ENCODE peak calls at places on chromosomes 11 and 22, in seven cellular contexts. One of them, this sample, is unnamed. For H3K4me1, the result is how much of the 10 kb centered on the place peaks cover.

GRCh38 chr22:38314992-38315800 is 2.0 kb downstream of the CSNK1E start:
- DNase-seq in PC-3: no peak
- DNase-seq in upper lobe of left lung: no peak
- DNase-seq in ovary: no peak
- DNase-seq in left ventricle myocardium inferior: no peak
- DNase-seq in sigmoid colon: no peak
- DNase-seq in upper lobe of right lung: no peak
- DNase-seq in this sample: no peak

GRCh38 chr11:83827940-83828554 is 541.9 kb upstream of the CCDC90B start:
- DNase-seq in PC-3: peak
- DNase-seq in upper lobe of left lung: no peak
- DNase-seq in ovary: no peak
- DNase-seq in left ventricle myocardium inferior: no peak
- DNase-seq in sigmoid colon: no peak
- DNase-seq in upper lobe of right lung: no peak
- DNase-seq in this sample: no peak

GRCh38 chr11:9577551-9577950 is 4.1 kb downstream of the WEE1 start:
- DNase-seq in PC-3: no peak
- DNase-seq in upper lobe of left lung: no peak
- DNase-seq in ovary: no peak
- DNase-seq in left ventricle myocardium inferior: no peak
- DNase-seq in sigmoid colon: no peak
- DNase-seq in upper lobe of right lung: no peak
- DNase-seq in this sample: no peak

GRCh38 chr22:19522190-19522880 is 1.9 kb downstream of the CLDN5 start:
- DNase-seq in PC-3: no peak
- DNase-seq in upper lobe of left lung: no peak
- DNase-seq in ovary: no peak
- DNase-seq in left ventricle myocardium inferior: peak
- DNase-seq in sigmoid colon: no peak
- DNase-seq in upper lobe of right lung: no peak
- DNase-seq in this sample: peak

GRCh38 chr11:130213143-130213978 is 53.8 kb downstream of the ST14 start:
- DNase-seq in PC-3: peak
- DNase-seq in upper lobe of left lung: peak
- DNase-seq in ovary: peak
- DNase-seq in left ventricle myocardium inferior: peak
- DNase-seq in sigmoid colon: peak
- DNase-seq in upper lobe of right lung: peak
- DNase-seq in this sample: no peak

GRCh38 chr11:85947431-85948272 is 92.5 kb downstream of the CCDC83 start:
- DNase-seq in PC-3: peak
- DNase-seq in upper lobe of left lung: peak
- DNase-seq in ovary: peak
- DNase-seq in left ventricle myocardium inferior: no peak
- DNase-seq in sigmoid colon: no peak
- DNase-seq in upper lobe of right lung: no peak
- DNase-seq in this sample: no peak

GRCh38 chr11:60900673-60901404 is 5.5 kb downstream of the PRPF19 start:
- DNase-seq in PC-3: no peak
- DNase-seq in upper lobe of left lung: no peak
- DNase-seq in ovary: no peak
- DNase-seq in left ventricle myocardium inferior: no peak
- DNase-seq in sigmoid colon: peak
- DNase-seq in upper lobe of right lung: no peak
- DNase-seq in this sample: no peak

GRCh38 chr11:124402326-124402922 is 3.6 kb upstream of the OR8B3 start:
- DNase-seq in PC-3: peak
- DNase-seq in upper lobe of left lung: peak
- DNase-seq in ovary: no peak
- DNase-seq in left ventricle myocardium inferior: peak
- DNase-seq in sigmoid colon: no peak
- DNase-seq in upper lobe of right lung: no peak
- DNase-seq in this sample: peak

GRCh38 chr11:107482234-107482633 is 24.6 kb upstream of the CWF19L2 start:
- DNase-seq in PC-3: no peak
- DNase-seq in upper lobe of left lung: no peak
- DNase-seq in ovary: no peak
- DNase-seq in left ventricle myocardium inferior: no peak
- DNase-seq in sigmoid colon: no peak
- DNase-seq in upper lobe of right lung: no peak
- DNase-seq in this sample: no peak

GRCh38 chr22:19455585-19456370 is 8.3 kb upstream of the C22orf39 start:
- DNase-seq in PC-3: no peak
- DNase-seq in upper lobe of left lung: peak
- DNase-seq in ovary: no peak
- DNase-seq in left ventricle myocardium inferior: no peak
- DNase-seq in sigmoid colon: no peak
- DNase-seq in upper lobe of right lung: no peak
- DNase-seq in this sample: no peak

GRCh38 chr11:122491486-122491885 is 164.0 kb upstream of the UBASH3B start:
- DNase-seq in PC-3: no peak
- DNase-seq in upper lobe of left lung: no peak
- DNase-seq in ovary: no peak
- DNase-seq in left ventricle myocardium inferior: no peak
- DNase-seq in sigmoid colon: no peak
- DNase-seq in upper lobe of right lung: no peak
- DNase-seq in this sample: peak

GRCh38 chr11:123478352-123478986 is 48.4 kb downstream of the GRAMD1B start:
- DNase-seq in PC-3: peak
- DNase-seq in upper lobe of left lung: peak
- DNase-seq in ovary: peak
- DNase-seq in left ventricle myocardium inferior: no peak
- DNase-seq in sigmoid colon: peak
- DNase-seq in upper lobe of right lung: no peak
- DNase-seq in this sample: no peak

GRCh38 chr22:36409911-36410756 is 22.4 kb upstream of the MYH9 start:
- DNase-seq in PC-3: peak
- DNase-seq in upper lobe of left lung: peak
- DNase-seq in ovary: peak
- DNase-seq in left ventricle myocardium inferior: peak
- DNase-seq in sigmoid colon: peak
- DNase-seq in upper lobe of right lung: peak
- DNase-seq in this sample: peak

GRCh38 chr11:96054870-96055705 is 131.2 kb upstream of the MTMR2 start:
- DNase-seq in PC-3: peak
- DNase-seq in upper lobe of left lung: no peak
- DNase-seq in ovary: no peak
- DNase-seq in left ventricle myocardium inferior: no peak
- DNase-seq in sigmoid colon: no peak
- DNase-seq in upper lobe of right lung: no peak
- DNase-seq in this sample: no peak

GRCh38 chr22:47367993-47368945 is 605.8 kb downstream of the TBC1D22A start:
- DNase-seq in PC-3: no peak
- DNase-seq in upper lobe of left lung: peak
- DNase-seq in ovary: peak
- DNase-seq in left ventricle myocardium inferior: no peak
- DNase-seq in sigmoid colon: no peak
- DNase-seq in upper lobe of right lung: no peak
- DNase-seq in this sample: no peak

GRCh38 chr11:16338397-16338796 is 17.9 kb downstream of the SOX6 start:
- DNase-seq in PC-3: no peak
- DNase-seq in upper lobe of left lung: no peak
- DNase-seq in ovary: no peak
- DNase-seq in left ventricle myocardium inferior: no peak
- DNase-seq in sigmoid colon: no peak
- DNase-seq in upper lobe of right lung: no peak
- DNase-seq in this sample: no peak

GRCh38 chr22:36359172-36359973 is 28.4 kb downstream of the MYH9 start:
- DNase-seq in PC-3: no peak
- DNase-seq in upper lobe of left lung: no peak
- DNase-seq in ovary: no peak
- DNase-seq in left ventricle myocardium inferior: no peak
- DNase-seq in sigmoid colon: no peak
- DNase-seq in upper lobe of right lung: no peak
- DNase-seq in this sample: no peak

GRCh38 chr22:38850941-38851849 is 7.4 kb upstream of the NPTXR start:
- DNase-seq in PC-3: peak
- DNase-seq in upper lobe of left lung: no peak
- DNase-seq in ovary: no peak
- DNase-seq in left ventricle myocardium inferior: no peak
- DNase-seq in sigmoid colon: no peak
- DNase-seq in upper lobe of right lung: no peak
- DNase-seq in this sample: peak

GRCh38 chr22:20418211-20418788 is 19.3 kb downstream of the SCARF2 start:
- DNase-seq in PC-3: peak
- DNase-seq in upper lobe of left lung: peak
- DNase-seq in ovary: peak
- DNase-seq in left ventricle myocardium inferior: peak
- DNase-seq in sigmoid colon: peak
- DNase-seq in upper lobe of right lung: peak
- DNase-seq in this sample: peak

GRCh38 chr11:120310875-120311274 is 14.2 kb upstream of the TLCD5 start:
- DNase-seq in PC-3: no peak
- DNase-seq in upper lobe of left lung: peak
- DNase-seq in ovary: no peak
- DNase-seq in left ventricle myocardium inferior: no peak
- DNase-seq in sigmoid colon: no peak
- DNase-seq in upper lobe of right lung: no peak
- DNase-seq in this sample: no peak

GRCh38 chr11:47060807-47061206 is 115.9 kb downstream of the ARFGAP2 start:
- DNase-seq in PC-3: peak
- DNase-seq in upper lobe of left lung: no peak
- DNase-seq in ovary: no peak
- DNase-seq in left ventricle myocardium inferior: no peak
- DNase-seq in sigmoid colon: no peak
- DNase-seq in upper lobe of right lung: no peak
- DNase-seq in this sample: no peak

GRCh38 chr22:38347181-38347943 is 30.1 kb upstream of the CSNK1E start:
- DNase-seq in PC-3: no peak
- DNase-seq in upper lobe of left lung: no peak
- DNase-seq in ovary: no peak
- DNase-seq in left ventricle myocardium inferior: no peak
- DNase-seq in sigmoid colon: peak
- DNase-seq in upper lobe of right lung: peak
- DNase-seq in this sample: peak

GRCh38 chr11:120182790-120183491 is 27.9 kb upstream of the OAF start:
- DNase-seq in PC-3: peak
- DNase-seq in upper lobe of left lung: peak
- DNase-seq in ovary: peak
- DNase-seq in left ventricle myocardium inferior: peak
- DNase-seq in sigmoid colon: peak
- DNase-seq in upper lobe of right lung: peak
- DNase-seq in this sample: no peak

GRCh38 chr22:36385491-36386350 is 2.0 kb downstream of the MYH9 start:
- DNase-seq in PC-3: peak
- DNase-seq in upper lobe of left lung: peak
- DNase-seq in ovary: no peak
- DNase-seq in left ventricle myocardium inferior: peak
- DNase-seq in sigmoid colon: peak
- DNase-seq in upper lobe of right lung: peak
- DNase-seq in this sample: peak

GRCh38 chr11:69122642-69123431 is 32.9 kb upstream of the SMIM38 start:
- DNase-seq in PC-3: peak
- DNase-seq in upper lobe of left lung: peak
- DNase-seq in ovary: no peak
- DNase-seq in left ventricle myocardium inferior: peak
- DNase-seq in sigmoid colon: no peak
- DNase-seq in upper lobe of right lung: peak
- DNase-seq in this sample: peak

GRCh38 chr22:25406510-25407210 is 157.8 kb upstream of the GRK3 start:
- DNase-seq in PC-3: no peak
- DNase-seq in upper lobe of left lung: no peak
- DNase-seq in ovary: no peak
- DNase-seq in left ventricle myocardium inferior: peak
- DNase-seq in sigmoid colon: peak
- DNase-seq in upper lobe of right lung: peak
- DNase-seq in this sample: peak

GRCh38 chr11:121134758-121135312 is 33.8 kb downstream of the TECTA start:
- DNase-seq in PC-3: no peak
- DNase-seq in upper lobe of left lung: no peak
- DNase-seq in ovary: no peak
- DNase-seq in left ventricle myocardium inferior: peak
- DNase-seq in sigmoid colon: no peak
- DNase-seq in upper lobe of right lung: no peak
- DNase-seq in this sample: no peak

GRCh38 chr11:394034-394857 is at the start of gene PKP3:
- DNase-seq in PC-3: peak
- DNase-seq in upper lobe of left lung: peak
- DNase-seq in ovary: no peak
- DNase-seq in left ventricle myocardium inferior: no peak
- DNase-seq in sigmoid colon: no peak
- DNase-seq in upper lobe of right lung: peak
- DNase-seq in this sample: no peak
- H3K4me3 ChIP-seq in PC-3: peak
- H3K4me3 ChIP-seq in upper lobe of left lung: peak
- H3K4me3 ChIP-seq in ovary: no peak
- H3K4me3 ChIP-seq in left ventricle myocardium inferior: peak
- H3K4me3 ChIP-seq in sigmoid colon: no peak
- H3K4me3 ChIP-seq in upper lobe of right lung: peak
- H3K4me3 ChIP-seq in this sample: no peak

DNA sequence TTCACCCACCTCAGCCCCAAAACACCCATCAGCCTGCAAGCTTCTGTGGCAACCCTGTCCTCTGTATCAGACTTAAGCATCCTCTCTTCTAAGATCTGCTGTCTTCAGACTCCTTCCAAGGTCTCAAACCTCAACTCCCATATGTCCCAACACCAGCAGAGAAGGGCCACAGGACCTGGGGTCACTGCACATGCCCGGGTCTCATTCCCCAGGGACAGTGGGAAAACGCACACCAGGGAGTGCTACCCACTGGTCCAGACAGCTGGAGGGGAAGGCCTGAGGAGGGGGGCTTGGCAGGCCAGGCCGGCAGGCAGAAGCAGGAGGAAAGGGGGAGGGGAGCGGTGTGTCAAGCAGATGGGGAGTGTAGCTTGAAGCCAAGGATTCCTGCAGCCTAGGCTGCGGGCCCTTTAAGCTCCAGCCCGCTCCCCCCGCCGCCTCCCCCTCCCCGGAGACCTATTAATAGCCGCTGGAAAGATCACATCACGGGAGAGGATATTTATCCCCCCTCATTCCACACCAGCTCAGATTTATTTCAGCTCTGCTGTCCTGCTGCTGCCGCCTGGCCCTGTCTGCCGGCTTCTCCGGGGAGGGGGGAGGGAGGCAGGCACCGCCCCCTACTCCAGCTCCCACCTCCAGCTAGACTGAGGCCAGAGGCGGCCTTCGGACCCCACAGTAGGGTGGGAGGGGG is 16.7 kb downstream of the BCL9L start:
- DNase-seq in PC-3: peak
- DNase-seq in upper lobe of left lung: peak
- DNase-seq in ovary: peak
- DNase-seq in left ventricle myocardium inferior: peak
- DNase-seq in sigmoid colon: peak
- DNase-seq in upper lobe of right lung: peak
- DNase-seq in this sample: peak
- H3K4me1 ChIP-seq in PC-3: half or more
- H3K4me1 ChIP-seq in upper lobe of left lung: half or more
- H3K4me1 ChIP-seq in ovary: under half
- H3K4me1 ChIP-seq in left ventricle myocardium inferior: half or more
- H3K4me1 ChIP-seq in sigmoid colon: half or more
- H3K4me1 ChIP-seq in upper lobe of right lung: half or more
- H3K4me1 ChIP-seq in this sample: under half

GRCh38 chr11:129115652-129116585 is 76.2 kb downstream of the ARHGAP32 start:
- DNase-seq in PC-3: peak
- DNase-seq in upper lobe of left lung: no peak
- DNase-seq in ovary: no peak
- DNase-seq in left ventricle myocardium inferior: no peak
- DNase-seq in sigmoid colon: no peak
- DNase-seq in upper lobe of right lung: no peak
- DNase-seq in this sample: no peak
- H3K27ac ChIP-seq in PC-3: peak
- H3K27ac ChIP-seq in upper lobe of left lung: no peak
- H3K27ac ChIP-seq in ovary: no peak
- H3K27ac ChIP-seq in left ventricle myocardium inferior: no peak
- H3K27ac ChIP-seq in sigmoid colon: no peak
- H3K27ac ChIP-seq in upper lobe of right lung: no peak
- H3K27ac ChIP-seq in this sample: no peak

GRCh38 chr11:35017528-35018342 is 101.3 kb downstream of the PDHX start:
- DNase-seq in PC-3: no peak
- DNase-seq in upper lobe of left lung: no peak
- DNase-seq in ovary: no peak
- DNase-seq in left ventricle myocardium inferior: no peak
- DNase-seq in sigmoid colon: no peak
- DNase-seq in upper lobe of right lung: no peak
- DNase-seq in this sample: no peak
- H3K4me3 ChIP-seq in PC-3: no peak
- H3K4me3 ChIP-seq in upper lobe of left lung: no peak
- H3K4me3 ChIP-seq in ovary: no peak
- H3K4me3 ChIP-seq in left ventricle myocardium inferior: no peak
- H3K4me3 ChIP-seq in sigmoid colon: no peak
- H3K4me3 ChIP-seq in upper lobe of right lung: no peak
- H3K4me3 ChIP-seq in this sample: no peak